ENCODE peak calls at places on chromosome 12, in seven cellular contexts. V, X, Z, H, R, P and U are unnamed samples.

GRCh38 chr12:93780115-93780641 is 103.0 kb downstream of the CRADD start:
- DNase-seq in P (no peak), X (no peak), R (no peak), H (no peak), Z (no peak), V (no peak), U (no peak)

GRCh38 chr12:49098035-49098451 is 3.4 kb upstream of the DHH start:
- DNase-seq in R (peak), H (peak), V (peak), Z (no peak), P (peak), X (peak), U (peak)

GRCh38 chr12:5522358-5523335 is 90.7 kb downstream of the NTF3 start:
- DNase-seq in V (no peak), Z (no peak), P (no peak), R (no peak), H (no peak), X (no peak), U (no peak)

GRCh38 chr12:111692575-111693210 is 6.8 kb downstream of the ACAD10 start:
- DNase-seq in R (no peak), X (no peak), H (no peak), P (no peak), Z (no peak), V (no peak), U (no peak)

GRCh38 chr12:127273621-127274020 is 993.3 kb upstream of the TMEM132C start:
- DNase-seq in X (peak), P (no peak), H (peak), Z (no peak), R (no peak), V (no peak), U (no peak)

GRCh38 chr12:117085318-117085947 is 13.8 kb downstream of the TESC start:
- DNase-seq in X (no peak), R (no peak), P (no peak), H (no peak), V (no peak), Z (no peak), U (no peak)

GRCh38 chr12:508795-509194 is 49.1 kb downstream of the B4GALNT3 start:
- DNase-seq in P (no peak), H (no peak), X (no peak), Z (no peak), R (no peak), V (no peak), U (no peak)

GRCh38 chr12:56122637-56123036 is 4.6 kb downstream of the ZC3H10 start:
- DNase-seq in R (no peak), H (peak), V (no peak), X (no peak), P (no peak), Z (no peak), U (no peak)

GRCh38 chr12:125208942-125209341 is 143.7 kb downstream of the AACS start:
- DNase-seq in Z (no peak), H (no peak), V (no peak), R (no peak), P (no peak), X (no peak), U (no peak)

GRCh38 chr12:49295087-49296001 is at the start of gene PRPH:
- DNase-seq in X (no peak), V (peak), R (no peak), Z (peak), H (no peak), P (no peak), U (peak)

GRCh38 chr12:27554421-27555186 is 30.6 kb downstream of the PPFIBP1 start:
- DNase-seq in H (peak), X (peak), V (no peak), P (no peak), R (peak), Z (no peak), U (no peak)

GRCh38 chr12:22919883-22920282 is 294.9 kb downstream of the ETNK1 start:
- DNase-seq in X (no peak), H (no peak), Z (no peak), P (no peak), V (no peak), R (peak), U (no peak)

GRCh38 chr12:130429656-130430505 is 92.2 kb downstream of the PIWIL1 start:
- DNase-seq in P (no peak), Z (no peak), R (no peak), H (no peak), V (no peak), X (no peak), U (no peak)

GRCh38 chr12:106084048-106084671 is 54.6 kb downstream of the NUAK1 start:
- DNase-seq in P (no peak), R (no peak), X (peak), V (no peak), Z (no peak), H (peak), U (no peak)

GRCh38 chr12:53737951-53738833 is 10.9 kb upstream of the CALCOCO1 start:
- DNase-seq in Z (no peak), V (no peak), R (no peak), H (no peak), P (peak), X (no peak), U (no peak)

GRCh38 chr12:117151195-117152031 is 38.9 kb downstream of the FBXO21 start:
- DNase-seq in H (peak), P (no peak), V (peak), Z (no peak), X (peak), R (peak), U (no peak)

GRCh38 chr12:103851127-103851526 is 10.1 kb upstream of the NT5DC3 start:
- DNase-seq in R (no peak), H (no peak), Z (no peak), P (no peak), X (peak), V (no peak), U (no peak)

GRCh38 chr12:83018063-83018462 is 331.4 kb downstream of the TMTC2 start:
- DNase-seq in R (no peak), P (no peak), V (no peak), X (no peak), Z (no peak), H (peak), U (no peak)

GRCh38 chr12:5584776-5585560 is 153.1 kb downstream of the NTF3 start:
- DNase-seq in V (no peak), Z (no peak), X (no peak), H (no peak), P (no peak), R (no peak), U (no peak)

GRCh38 chr12:17301544-17301943 is 695.6 kb upstream of the LMO3 start:
- DNase-seq in P (no peak), Z (no peak), X (no peak), H (no peak), R (no peak), V (no peak), U (no peak)

GRCh38 chr12:132186208-132186856 is 42.1 kb downstream of the NOC4L start:
- DNase-seq in P (no peak), Z (no peak), X (no peak), V (no peak), H (no peak), R (no peak), U (no peak)

GRCh38 chr12:44763021-44763420 is 113.1 kb downstream of the NELL2 start:
- DNase-seq in V (no peak), P (no peak), H (no peak), Z (no peak), R (no peak), X (no peak), U (no peak)

DNA sequence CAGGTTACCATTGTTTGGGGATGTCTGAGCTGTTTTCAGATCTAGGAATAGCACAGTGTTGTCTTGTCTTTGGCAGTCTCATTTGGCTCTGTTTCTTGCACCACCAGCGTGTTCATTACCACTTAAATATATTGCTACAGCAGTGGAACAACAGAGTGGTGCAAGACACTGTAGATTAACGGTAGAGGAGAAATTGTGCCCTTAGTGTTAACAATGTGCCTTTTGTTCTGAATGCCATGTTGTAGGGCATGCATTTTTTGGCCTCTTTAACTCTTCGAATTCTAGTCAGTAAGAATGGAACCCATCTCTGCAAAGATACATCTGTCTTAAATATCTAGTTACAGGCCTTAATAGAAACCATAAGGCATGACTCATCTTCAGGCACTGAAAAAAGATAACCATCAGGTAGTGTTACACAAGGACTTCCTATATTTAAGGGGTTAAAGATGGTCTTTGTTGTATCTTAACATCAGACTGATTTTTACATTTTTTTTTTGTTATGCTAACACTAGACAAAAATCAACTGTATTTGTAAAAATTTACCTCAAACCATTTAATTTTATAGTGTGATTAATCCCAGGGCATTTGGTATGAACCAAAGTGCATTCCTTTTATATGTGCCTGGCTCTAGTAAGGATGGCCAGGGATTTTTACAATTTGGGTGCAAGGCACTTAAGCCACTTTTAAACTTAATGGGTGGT is 12.9 kb downstream of the DYRK2 start:
- DNase-seq in R (no peak), X (peak), P (no peak), V (no peak), Z (no peak), H (peak), U (no peak)
- TF ChIP-seq CTCF in R (no peak), X (no peak), P (no peak), V (no peak), Z (no peak), H (no peak), U (no peak)

GRCh38 chr12:120346681-120347080 is 19.1 kb upstream of the PLA2G1B start:
- DNase-seq in R (no peak), H (no peak), Z (no peak), P (no peak), X (no peak), V (no peak), U (peak)
- TF ChIP-seq CTCF in R (no peak), H (no peak), Z (no peak), P (no peak), X (no peak), V (no peak), U (no peak)

GRCh38 chr12:6936642-6937480 is 6.8 kb upstream of the RNU7-1 start:
- DNase-seq in X (no peak), R (peak), H (no peak), P (peak), V (peak), Z (peak), U (peak)
- TF ChIP-seq CTCF in X (no peak), R (no peak), H (no peak), P (no peak), V (no peak), Z (peak), U (no peak)

DNA sequence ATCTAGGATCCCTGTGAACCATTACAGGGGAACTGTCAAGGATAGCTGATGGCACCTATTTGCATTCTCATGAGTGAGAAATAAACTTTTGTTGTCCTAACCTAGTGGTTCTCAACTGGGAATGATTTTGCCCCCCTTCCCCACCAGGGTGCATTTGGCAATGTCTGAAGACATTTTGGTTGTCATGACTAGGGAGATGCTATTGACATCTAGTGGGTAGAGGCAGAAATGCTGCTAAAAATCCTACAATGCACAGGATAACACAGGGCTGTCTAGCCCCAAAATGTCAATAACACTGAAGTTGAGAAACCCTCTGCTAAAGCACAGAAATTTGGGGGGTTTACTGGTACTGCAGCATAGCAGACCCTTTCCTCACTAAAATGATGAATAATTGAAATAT is 140.9 kb upstream of the SRRM4 start:
- DNase-seq in P (no peak), V (no peak), X (no peak), Z (no peak), R (no peak), H (no peak), U (no peak)
- TF ChIP-seq CTCF in P (no peak), V (no peak), X (no peak), Z (peak), R (no peak), H (no peak), U (peak)

GRCh38 chr12:100303831-100304230 is 36.9 kb downstream of the SCYL2 start:
- DNase-seq in H (no peak), V (no peak), P (no peak), R (no peak), Z (no peak), X (no peak), U (no peak)
- TF ChIP-seq CTCF in H (no peak), V (no peak), P (no peak), R (no peak), Z (no peak), X (no peak), U (no peak)

GRCh38 chr12:123972448-123973401 is at the start of the genes CCDC92 and ZNF664:
- DNase-seq in R (peak), H (peak), P (peak), X (peak), Z (peak), V (peak), U (peak)

GRCh38 chr12:123971770-123972447 is 722 bp downstream of the CCDC92 start:
- DNase-seq in R (peak), H (no peak), P (peak), V (peak), X (peak), Z (peak), U (peak)

GRCh38 chr12:123971449-123971769 is 1.2 kb downstream of the CCDC92 start:
- DNase-seq in V (no peak), R (no peak), H (peak), Z (no peak), X (no peak), P (no peak), U (no peak)

GRCh38 chr12:123976227-123976826 is 3.3 kb downstream of the ZNF664 start:
- DNase-seq in P (no peak), R (no peak), Z (no peak), X (no peak), H (no peak), V (no peak), U (no peak)

DNA sequence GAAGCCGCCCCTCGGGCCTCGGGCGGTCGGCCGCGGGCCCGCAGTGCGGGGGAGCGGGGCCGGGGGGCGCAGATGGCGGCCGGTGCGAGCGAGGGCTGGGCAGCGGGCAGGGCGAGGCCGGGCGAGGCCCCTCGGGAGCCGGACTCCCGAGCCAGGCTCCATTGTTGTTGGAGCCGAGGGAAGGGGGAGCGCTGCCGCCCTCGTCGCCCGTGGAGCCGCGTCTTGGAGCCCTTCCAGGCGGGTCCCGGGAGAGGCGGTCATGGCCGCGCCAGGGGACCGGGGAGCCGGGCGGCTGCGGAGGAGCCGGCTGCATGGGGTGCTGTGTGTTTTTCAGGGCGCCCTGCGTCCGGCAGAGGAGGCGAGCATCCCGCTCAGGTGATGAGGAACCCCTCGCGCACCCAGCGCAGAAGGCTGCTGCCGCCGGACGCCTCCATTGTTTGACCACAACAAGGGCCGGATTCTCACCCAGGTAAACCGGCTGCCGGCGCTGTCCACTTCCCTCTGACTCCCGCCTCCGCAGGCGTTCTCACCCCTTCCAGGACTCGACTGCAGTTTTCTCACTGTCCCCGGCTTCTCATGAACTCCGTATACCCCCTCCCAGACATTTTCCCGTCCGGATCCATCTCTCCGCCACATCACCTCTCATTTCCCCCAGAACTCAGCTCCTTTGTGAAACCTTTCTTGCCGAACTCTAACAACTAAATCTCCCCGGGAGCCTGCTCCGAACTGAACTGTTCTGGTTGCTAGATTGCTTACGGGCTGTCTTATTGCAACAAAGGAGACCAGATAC is 732 bp downstream of the ZNF664 start:
- DNase-seq in V (peak), X (peak), Z (peak), P (peak), R (peak), H (peak), U (peak)
- TF ChIP-seq CTCF in V (no peak), X (no peak), Z (no peak), P (no peak), R (no peak), H (no peak), U (no peak)

DNA sequence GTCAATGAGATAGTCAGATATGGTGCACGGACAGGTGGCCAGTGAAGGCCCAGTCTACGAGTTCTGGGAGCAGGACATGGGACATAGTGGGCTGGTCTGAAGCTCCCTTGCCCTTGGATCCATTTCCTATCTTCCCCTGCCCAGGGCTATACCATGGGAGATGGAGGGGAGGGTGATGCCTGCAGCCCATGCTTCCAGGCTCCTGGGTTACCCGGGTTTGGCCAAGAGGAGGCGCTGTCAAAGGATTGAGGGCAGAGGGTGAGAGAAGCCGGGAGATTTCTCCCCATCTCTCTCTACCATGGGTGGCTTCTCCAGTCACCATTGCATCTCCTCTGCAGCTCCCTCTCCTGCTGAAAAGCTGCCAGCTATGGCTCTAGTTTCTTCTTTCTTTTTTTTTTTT is 52.8 kb upstream of the LHX5 start:
- DNase-seq in H (no peak), R (no peak), V (no peak), P (no peak), X (no peak), Z (no peak), U (no peak)
- TF ChIP-seq CTCF in H (no peak), R (no peak), V (no peak), P (no peak), X (no peak), Z (no peak), U (no peak)

GRCh38 chr12:120252071-120252906 is 13.2 kb downstream of the PXN start:
- DNase-seq in H (no peak), R (no peak), V (no peak), X (no peak), Z (no peak), P (peak), U (no peak)
- TF ChIP-seq CTCF in H (no peak), R (no peak), V (no peak), X (no peak), Z (no peak), P (no peak), U (no peak)

DNA sequence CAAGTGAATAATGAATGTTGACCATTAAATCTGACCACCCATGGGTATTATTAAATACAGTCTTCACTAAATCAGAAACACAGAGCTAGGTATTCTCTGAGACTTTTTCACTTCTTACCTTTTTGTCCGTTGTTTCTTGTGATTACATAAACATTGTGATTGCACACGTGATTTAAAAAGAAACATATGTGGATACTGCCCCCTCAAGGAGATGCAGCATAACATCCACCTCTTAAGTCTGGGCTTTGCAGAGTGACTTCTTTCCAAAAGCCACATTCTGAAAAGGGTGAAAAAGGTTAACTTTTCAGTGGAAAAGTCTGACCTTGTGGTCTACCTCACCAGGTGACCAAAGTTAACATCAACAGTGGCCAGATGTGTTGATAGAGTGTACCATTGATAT is 185.5 kb upstream of the FAR2 start:
- DNase-seq in V (no peak), Z (no peak), H (peak), X (peak), P (no peak), R (no peak), U (no peak)
- TF ChIP-seq CTCF in V (peak), Z (peak), H (peak), X (peak), P (no peak), R (peak), U (no peak)

GRCh38 chr12:57276935-57277563 is 26.1 kb upstream of the STAC3 start:
- DNase-seq in P (no peak), X (peak), V (peak), R (peak), Z (no peak), H (peak), U (no peak)
- TF ChIP-seq CTCF in P (no peak), X (peak), V (peak), R (peak), Z (peak), H (peak), U (no peak)